ENCODE peak calls at places on chromosomes 5 and 9, in five cellular contexts. V is spleen, S is GM23338, J is pancreas, Q is mesothelial cell of epicardium. L is an unnamed sample.

GRCh38 chr5:133265720-133266575 is 214.1 kb downstream of the HSPA4 start:
- DNase-seq in V (peak), S (no peak), J (no peak), Q (no peak), L (no peak)

GRCh38 chr5:171418982-171419662 is at the start of gene FGF18:
- DNase-seq in V (peak), S (peak), J (no peak), Q (peak), L (peak)

GRCh38 chr9:130473521-130473920 is 28.8 kb downstream of the ASS1 start:
- DNase-seq in V (no peak), S (peak), J (no peak), Q (no peak), L (no peak)

GRCh38 chr5:90911169-90911568 is 352.6 kb downstream of the ADGRV1 start:
- DNase-seq in V (no peak), S (no peak), J (no peak), Q (no peak), L (no peak)

GRCh38 chr5:181246276-181247050 is 2.8 kb upstream of the RACK1 start:
- DNase-seq in V (peak), S (peak), J (peak), Q (peak), L (peak)

GRCh38 chr5:175671013-175671412 is 13.1 kb downstream of the HRH2 start:
- DNase-seq in V (no peak), S (no peak), J (no peak), Q (no peak), L (no peak)

GRCh38 chr5:123151227-123151951 is 62.3 kb downstream of the PRDM6 start:
- DNase-seq in V (no peak), S (peak), J (no peak), Q (no peak), L (no peak)

GRCh38 chr9:114307323-114308250 is 15.3 kb upstream of the ORM1 start:
- DNase-seq in V (peak), S (no peak), J (no peak), Q (no peak), L (peak)

GRCh38 chr9:109730228-109730627 is 49.8 kb upstream of the PALM2AKAP2 start:
- DNase-seq in V (no peak), S (no peak), J (no peak), Q (no peak), L (peak)

GRCh38 chr5:76376141-76376900 is 26.8 kb upstream of the IQGAP2 start:
- DNase-seq in V (no peak), S (no peak), J (no peak), Q (no peak), L (no peak)

GRCh38 chr9:125189011-125189360 is 617 bp downstream of the PPP6C start:
- DNase-seq in V (peak), S (peak), J (no peak), Q (no peak), L (no peak)

GRCh38 chr5:169758886-169759285 is 121.8 kb downstream of the DOCK2 start:
- DNase-seq in V (no peak), S (no peak), J (no peak), Q (no peak), L (no peak)

GRCh38 chr5:170383227-170383626 is 5.9 kb downstream of the KCNMB1 start:
- DNase-seq in V (no peak), S (no peak), J (no peak), Q (no peak), L (no peak)

GRCh38 chr5:179163236-179164155 is 103.3 kb downstream of the ZNF354C start:
- DNase-seq in V (peak), S (no peak), J (no peak), Q (no peak), L (no peak)

GRCh38 chr5:63923914-63924313 is 38.3 kb downstream of the HTR1A start:
- DNase-seq in V (no peak), S (no peak), J (peak), Q (no peak), L (no peak)

GRCh38 chr5:78611161-78611605 is 37.4 kb downstream of the LHFPL2 start:
- DNase-seq in V (no peak), S (peak), J (no peak), Q (no peak), L (no peak)

GRCh38 chr5:180197016-180197702 is 11.9 kb downstream of the RASGEF1C start:
- DNase-seq in V (peak), S (no peak), J (no peak), Q (no peak), L (no peak)

GRCh38 chr9:32589083-32589713 is 16.2 kb upstream of the NDUFB6 start:
- DNase-seq in V (no peak), S (peak), J (no peak), Q (no peak), L (peak)

GRCh38 chr5:43775000-43775399 is 172.0 kb downstream of the NNT start:
- DNase-seq in V (no peak), S (no peak), J (no peak), Q (no peak), L (no peak)

GRCh38 chr5:141805874-141806273 is 72.3 kb downstream of the PCDH1 start:
- DNase-seq in V (peak), S (no peak), J (no peak), Q (no peak), L (no peak)

GRCh38 chr9:129143461-129143927 is 32.3 kb downstream of the PTPA start:
- DNase-seq in V (peak), S (peak), J (peak), Q (no peak), L (peak)

GRCh38 chr5:98402130-98402529 is 371.3 kb upstream of the RGMB start:
- DNase-seq in V (no peak), S (no peak), J (no peak), Q (no peak), L (no peak)

GRCh38 chr9:35406183-35406959 is 83.5 kb upstream of the RUSC2 start:
- DNase-seq in V (no peak), S (peak), J (peak), Q (peak), L (no peak)

GRCh38 chr5:76451046-76451701 is 48.1 kb downstream of the IQGAP2 start:
- DNase-seq in V (no peak), S (no peak), J (no peak), Q (no peak), L (no peak)

GRCh38 chr5:143401253-143401845 is 2.1 kb downstream of the NR3C1 start:
- DNase-seq in V (no peak), S (no peak), J (no peak), Q (no peak), L (peak)

GRCh38 chr9:109652971-109653370 is 127.0 kb upstream of the PALM2AKAP2 start:
- DNase-seq in V (no peak), S (peak), J (no peak), Q (no peak), L (peak)

GRCh38 chr9:27726244-27727141 is 153.2 kb upstream of the C9orf72 start:
- DNase-seq in V (no peak), S (peak), J (peak), Q (no peak), L (peak)

GRCh38 chr9:33465096-33465495 is 8.6 kb downstream of the NOL6 start:
- DNase-seq in V (peak), S (no peak), J (no peak), Q (no peak), L (no peak)

GRCh38 chr9:12774861-12775367 is at the start of gene LURAP1L:
- DNase-seq in V (no peak), S (peak), J (peak), Q (no peak), L (peak)

GRCh38 chr9:97243606-97244005 is 63.9 kb upstream of the CCDC180 start:
- DNase-seq in V (no peak), S (no peak), J (no peak), Q (no peak), L (no peak)

GRCh38 chr9:97237311-97237786 is 70.1 kb upstream of the CCDC180 start:
- DNase-seq in V (no peak), S (peak), J (no peak), Q (peak), L (no peak)

GRCh38 chr9:97237951-97238851 is 69.3 kb upstream of the CCDC180 start:
- DNase-seq in V (peak), S (peak), J (peak), Q (peak), L (peak)
- TF ChIP-seq CTCF in V (no peak), S (no peak), J (no peak), Q (no peak), L (no peak)

GRCh38 chr9:121808781-121809180 is 157.3 kb downstream of the DAB2IP start:
- DNase-seq in V (no peak), S (no peak), J (no peak), Q (no peak), L (no peak)
- TF ChIP-seq CTCF in V (no peak), S (no peak), J (no peak), Q (no peak), L (no peak)

DNA sequence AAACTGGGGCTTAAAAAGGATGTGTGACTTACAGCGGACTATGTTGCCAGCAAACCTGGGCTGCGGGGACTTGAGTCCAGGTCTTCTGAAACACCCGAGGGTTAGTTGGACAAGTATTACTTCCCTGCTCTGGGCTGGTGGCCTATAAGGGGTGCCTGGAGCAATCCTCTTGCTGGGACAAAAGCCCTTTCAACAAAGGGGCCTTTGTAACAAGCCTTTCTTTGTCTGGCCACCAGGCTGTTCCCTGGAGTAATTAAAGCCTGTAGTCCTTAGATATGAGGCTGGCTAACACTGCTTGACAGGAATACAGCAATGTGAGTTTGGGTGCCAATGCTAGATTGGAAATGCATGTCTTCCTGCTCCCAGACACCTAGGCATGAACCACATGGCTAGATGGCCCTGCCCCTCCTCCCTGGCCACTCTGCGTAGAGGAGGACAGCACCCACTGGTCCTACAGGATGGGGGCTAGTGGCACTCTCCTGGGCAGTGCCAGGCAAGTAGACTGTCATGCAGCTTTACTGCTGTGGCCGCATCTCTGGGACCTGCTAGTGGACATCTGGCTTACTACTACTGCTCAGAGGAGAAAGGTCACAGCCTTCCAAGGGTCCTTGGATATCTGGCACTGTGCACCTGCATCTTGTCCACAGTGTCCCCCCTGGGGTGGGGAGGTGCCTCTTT is 343.1 kb downstream of the ZSWIM6 start:
- DNase-seq in V (no peak), S (peak), J (peak), Q (no peak), L (no peak)
- TF ChIP-seq CTCF in V (no peak), S (peak), J (no peak), Q (no peak), L (no peak)

GRCh38 chr5:28602429-28602828 is 1564.0 kb upstream of the CDH9 start:
- DNase-seq in V (no peak), S (no peak), J (no peak), Q (no peak), L (no peak)
- TF ChIP-seq CTCF in V (no peak), S (no peak), J (no peak), Q (no peak), L (no peak)

GRCh38 chr9:81308404-81308803 is 380.9 kb downstream of the TLE1 start:
- DNase-seq in V (no peak), S (no peak), J (no peak), Q (no peak), L (no peak)

GRCh38 chr9:81317223-81317622 is 372.1 kb downstream of the TLE1 start:
- DNase-seq in V (no peak), S (no peak), J (no peak), Q (no peak), L (no peak)

GRCh38 chr9:81313877-81314276 is 375.5 kb downstream of the TLE1 start:
- DNase-seq in V (no peak), S (no peak), J (no peak), Q (no peak), L (no peak)

GRCh38 chr9:81314525-81314924 is 374.8 kb downstream of the TLE1 start:
- DNase-seq in V (no peak), S (no peak), J (no peak), Q (no peak), L (no peak)

GRCh38 chr9:81312346-81312745 is 377.0 kb downstream of the TLE1 start:
- DNase-seq in V (no peak), S (no peak), J (no peak), Q (no peak), L (peak)
- TF ChIP-seq CTCF in V (no peak), S (no peak), J (no peak), Q (no peak), L (peak)

GRCh38 chr5:442335-443238 is at the start of gene EXOC3:
- DNase-seq in V (peak), S (peak), J (peak), Q (peak), L (peak)
- TF ChIP-seq CTCF in V (no peak), S (no peak), J (no peak), Q (no peak), L (no peak)

DNA sequence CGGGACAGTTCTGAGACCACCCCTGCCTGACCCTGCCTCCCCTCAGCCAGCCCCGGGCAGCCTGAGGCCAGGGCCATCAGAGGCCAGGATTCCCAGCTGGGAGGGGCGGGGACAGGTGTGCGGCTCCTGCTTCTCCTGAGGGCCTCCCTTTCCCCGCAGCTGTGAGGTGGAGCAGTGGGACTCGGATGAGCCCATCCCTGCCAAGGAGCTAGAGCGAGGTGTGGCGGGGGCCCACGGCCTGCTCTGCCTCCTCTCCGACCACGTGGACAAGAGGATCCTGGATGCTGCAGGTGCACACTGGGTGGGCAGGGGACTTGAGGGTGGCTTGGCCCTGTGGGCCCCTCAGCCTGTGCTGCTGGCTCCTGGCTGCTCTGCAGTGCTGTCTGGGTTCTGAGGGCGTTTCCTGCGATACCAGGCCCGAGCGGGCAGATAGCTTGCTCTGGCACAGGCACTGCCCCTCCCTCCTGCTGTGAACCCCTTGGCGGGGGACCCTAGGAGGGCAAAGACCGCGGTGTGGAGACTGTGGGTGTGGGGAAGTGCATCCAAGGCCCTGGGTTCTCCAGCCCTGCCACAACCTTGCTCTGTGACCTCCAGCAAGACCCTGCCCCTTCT is 2.3 kb downstream of the GRHPR start:
- DNase-seq in V (no peak), S (no peak), J (no peak), Q (no peak), L (no peak)
- TF ChIP-seq CTCF in V (no peak), S (no peak), J (no peak), Q (no peak), L (no peak)

DNA sequence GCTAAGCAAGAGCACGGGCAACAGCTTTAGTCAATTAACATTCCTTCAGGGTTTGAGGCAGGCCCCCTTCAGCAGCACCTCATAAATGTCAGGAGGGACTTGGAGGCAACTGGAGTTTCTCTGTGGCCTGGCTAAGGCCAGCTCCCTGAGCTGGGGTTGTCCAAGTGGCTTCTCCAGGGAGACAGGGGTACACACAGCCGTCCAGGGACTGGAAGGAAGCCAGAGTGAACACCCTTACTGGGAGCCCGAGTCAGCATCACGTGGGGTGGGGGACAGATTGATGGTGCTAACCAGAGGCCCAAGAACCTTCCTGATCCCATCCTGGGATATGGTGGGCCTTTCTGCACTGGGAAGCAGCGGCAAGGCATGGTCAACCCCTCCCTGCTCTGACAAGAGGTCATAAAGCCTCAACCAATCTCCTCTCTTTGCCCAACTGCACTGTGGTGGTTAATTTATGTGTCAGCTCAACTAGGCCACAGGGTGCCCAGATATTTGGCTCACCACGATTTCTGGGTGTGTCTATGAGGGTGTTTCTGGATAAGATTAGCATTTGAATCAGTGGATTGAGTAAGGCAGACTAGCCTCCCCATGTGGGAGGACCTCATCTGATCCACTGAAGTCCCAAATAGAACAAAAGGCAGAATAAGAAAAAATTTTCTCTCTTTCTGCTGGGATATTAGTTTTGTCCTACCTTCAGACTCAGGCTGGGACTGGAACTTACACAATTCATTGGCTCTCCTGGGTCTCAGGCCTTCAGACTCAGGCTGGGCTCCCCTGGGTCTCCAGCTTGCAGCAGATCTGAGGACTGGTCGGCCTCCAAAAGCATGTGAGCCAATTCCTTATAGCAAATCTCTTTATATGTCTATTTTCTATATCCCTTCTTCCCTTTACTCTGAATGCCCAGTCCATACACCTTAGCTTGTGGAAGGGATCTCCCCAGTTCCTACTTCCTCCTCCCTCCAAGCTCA is 127.2 kb upstream of the LARP1 start:
- DNase-seq in V (no peak), S (no peak), J (no peak), Q (peak), L (peak)
- TF ChIP-seq CTCF in V (no peak), S (no peak), J (no peak), Q (no peak), L (no peak)

DNA sequence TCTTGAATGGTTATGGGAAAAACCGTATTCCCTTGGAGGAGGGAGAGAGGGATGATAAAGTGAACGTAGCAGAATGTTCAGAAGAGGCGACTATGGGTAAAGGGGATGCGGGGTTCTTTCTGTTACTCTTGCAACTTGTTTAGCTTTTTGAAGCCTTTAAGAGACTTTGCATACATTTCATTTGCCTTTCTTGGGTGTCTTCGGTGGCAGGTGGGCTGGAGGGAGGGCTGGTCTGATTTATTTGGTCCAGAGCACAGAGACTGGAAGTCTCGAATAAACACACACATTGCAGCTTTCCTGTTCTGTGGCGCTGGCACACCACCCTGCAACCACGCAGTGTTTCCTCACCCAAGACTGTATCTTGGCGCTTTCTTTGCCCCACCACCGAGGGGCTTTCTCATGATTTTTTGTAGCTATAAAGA is 23.2 kb downstream of the TTF1 start:
- DNase-seq in V (peak), S (no peak), J (no peak), Q (no peak), L (no peak)
- TF ChIP-seq CTCF in V (no peak), S (no peak), J (no peak), Q (no peak), L (no peak)

DNA sequence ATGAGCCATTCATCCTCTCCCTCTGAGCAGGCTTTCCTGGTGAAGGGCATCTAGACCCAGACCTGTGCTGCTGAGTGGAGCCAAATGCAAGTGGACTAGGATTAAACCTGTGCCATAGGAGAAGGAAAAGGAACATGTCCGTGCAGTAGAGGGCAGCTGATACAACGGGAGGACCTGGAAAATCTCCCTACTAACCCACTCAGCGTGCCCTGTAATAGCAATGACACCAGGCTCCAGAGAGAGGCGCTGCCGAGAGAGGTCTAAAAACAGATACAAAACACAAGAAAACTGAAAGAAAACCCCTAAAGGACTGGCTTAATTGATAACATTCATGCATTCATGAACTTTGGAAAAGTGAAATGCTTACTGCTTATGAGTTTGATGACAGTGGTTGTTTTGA is 60.8 kb downstream of the PFDN1 start:
- DNase-seq in V (no peak), S (peak), J (no peak), Q (no peak), L (no peak)
- TF ChIP-seq CTCF in V (no peak), S (peak), J (no peak), Q (no peak), L (no peak)